ENCODE peak calls at places on chromosomes 12 and 14, in six cellular contexts. P, Q, X, M, J and O are unnamed samples.

GRCh38 chr12:93569656-93570551 is 2.6 kb upstream of the SOCS2 start:
- DNase-seq in P (peak), Q (peak), X (peak), M (peak), J (peak), O (peak)

GRCh38 chr14:70448633-70449032 is 3.3 kb upstream of the ADAM21 start:
- DNase-seq in P (no peak), Q (peak), X (no peak), M (no peak), J (no peak), O (no peak)

GRCh38 chr12:12086975-12087692 is 16.4 kb downstream of the BCL2L14 start:
- DNase-seq in P (no peak), Q (no peak), X (no peak), M (no peak), J (no peak), O (peak)

GRCh38 chr12:49092086-49092815 is 2.4 kb downstream of the DHH start:
- DNase-seq in P (peak), Q (peak), X (peak), M (peak), J (peak), O (peak)

GRCh38 chr12:80170915-80171314 is 71.6 kb downstream of the OTOGL start:
- DNase-seq in P (no peak), Q (no peak), X (no peak), M (no peak), J (no peak), O (no peak)

GRCh38 chr12:48932878-48933277 is 7.6 kb upstream of the FKBP11 start:
- DNase-seq in P (no peak), Q (no peak), X (no peak), M (no peak), J (no peak), O (no peak)

GRCh38 chr12:129641916-129642315 is 261.9 kb downstream of the TMEM132D start:
- DNase-seq in P (no peak), Q (no peak), X (no peak), M (no peak), J (peak), O (no peak)

GRCh38 chr12:93824514-93825500 is 147.6 kb downstream of the CRADD start:
- DNase-seq in P (no peak), Q (peak), X (no peak), M (no peak), J (peak), O (no peak)

GRCh38 chr14:67474366-67474765 is 14.2 kb downstream of the TMEM229B start:
- DNase-seq in P (no peak), Q (no peak), X (no peak), M (no peak), J (no peak), O (no peak)

GRCh38 chr12:8827551-8828347 is 5.3 kb downstream of the A2ML1 start:
- DNase-seq in P (no peak), Q (no peak), X (no peak), M (no peak), J (no peak), O (no peak)

GRCh38 chr14:60757617-60758016 is 23.1 kb downstream of the MNAT1 start:
- DNase-seq in P (no peak), Q (peak), X (peak), M (no peak), J (no peak), O (no peak)

GRCh38 chr14:98501836-98502235 is 770.2 kb downstream of the BCL11B start:
- DNase-seq in P (no peak), Q (no peak), X (no peak), M (no peak), J (peak), O (no peak)

GRCh38 chr14:23910081-23910875 is 43.3 kb upstream of the DHRS4 start:
- DNase-seq in P (no peak), Q (peak), X (peak), M (peak), J (peak), O (peak)

GRCh38 chr12:109727039-109727723 is 13.6 kb downstream of the FAM222A start:
- DNase-seq in P (no peak), Q (no peak), X (no peak), M (no peak), J (no peak), O (peak)

GRCh38 chr14:24699052-24699451 is 65.1 kb upstream of the GZMB start:
- DNase-seq in P (no peak), Q (no peak), X (peak), M (peak), J (no peak), O (no peak)

GRCh38 chr12:114673169-114673833 is 10.7 kb downstream of the TBX3 start:
- DNase-seq in P (no peak), Q (peak), X (no peak), M (no peak), J (no peak), O (peak)

GRCh38 chr14:105059035-105059916 is 6.0 kb downstream of the GPR132 start:
- DNase-seq in P (peak), Q (no peak), X (no peak), M (no peak), J (no peak), O (no peak)

GRCh38 chr14:68215628-68216027 is 396.0 kb downstream of the RAD51B start:
- DNase-seq in P (no peak), Q (no peak), X (peak), M (peak), J (no peak), O (no peak)

GRCh38 chr12:111995782-111996480 is 17.0 kb downstream of the TMEM116 start:
- DNase-seq in P (no peak), Q (no peak), X (no peak), M (no peak), J (no peak), O (no peak)

GRCh38 chr14:95786566-95786965 is 72.6 kb upstream of the TCL1A start:
- DNase-seq in P (no peak), Q (no peak), X (no peak), M (no peak), J (no peak), O (no peak)

GRCh38 chr14:74974364-74975058 is 19.1 kb upstream of the PGF start:
- DNase-seq in P (no peak), Q (no peak), X (no peak), M (no peak), J (no peak), O (no peak)

GRCh38 chr12:93442411-93443340 is 929 bp upstream of the UBE2N start:
- DNase-seq in P (no peak), Q (peak), X (peak), M (no peak), J (peak), O (no peak)

GRCh38 chr12:54983536-54984102 is 943 bp downstream of the TESPA1 start:
- DNase-seq in P (no peak), Q (no peak), X (no peak), M (no peak), J (no peak), O (no peak)

GRCh38 chr12:128795530-128796361 is 28.0 kb downstream of the SLC15A4 start:
- DNase-seq in P (no peak), Q (no peak), X (no peak), M (peak), J (no peak), O (no peak)

GRCh38 chr12:52798671-52799497 is 3.0 kb upstream of the KRT3 start:
- DNase-seq in P (no peak), Q (peak), X (no peak), M (no peak), J (peak), O (no peak)

GRCh38 chr14:98949506-98950135 is 322.4 kb downstream of the BCL11B start:
- DNase-seq in P (no peak), Q (no peak), X (no peak), M (no peak), J (no peak), O (peak)

GRCh38 chr14:105980224-105980623 is 453.8 kb downstream of the TMEM121 start:
- DNase-seq in P (no peak), Q (no peak), X (no peak), M (no peak), J (peak), O (no peak)

GRCh38 chr14:67491741-67492504 is 3.4 kb upstream of the TMEM229B start:
- DNase-seq in P (no peak), Q (no peak), X (no peak), M (no peak), J (no peak), O (no peak)

GRCh38 chr14:71070169-71070568 is 162.9 kb downstream of the PCNX1 start:
- DNase-seq in P (no peak), Q (peak), X (no peak), M (no peak), J (no peak), O (no peak)

GRCh38 chr14:77457115-77457521 is 283 bp downstream of the VIPAS39 start:
- DNase-seq in P (no peak), Q (no peak), X (no peak), M (peak), J (no peak), O (no peak)

GRCh38 chr12:12776261-12776660 is 9.2 kb upstream of the APOLD1 start:
- DNase-seq in P (no peak), Q (no peak), X (no peak), M (no peak), J (peak), O (peak)

GRCh38 chr14:35032562-35032961 is 13.5 kb upstream of the FAM177A1 start:
- DNase-seq in P (no peak), Q (no peak), X (no peak), M (no peak), J (no peak), O (no peak)

GRCh38 chr12:27213304-27213703 is 30.8 kb upstream of the STK38L start:
- DNase-seq in P (no peak), Q (no peak), X (no peak), M (no peak), J (no peak), O (peak)

GRCh38 chr12:26810330-26810729 is 22.7 kb downstream of the ITPR2 start:
- DNase-seq in P (no peak), Q (peak), X (no peak), M (no peak), J (no peak), O (no peak)

GRCh38 chr14:80634106-80634758 is 307.3 kb downstream of the CEP128 start:
- DNase-seq in P (no peak), Q (peak), X (no peak), M (no peak), J (no peak), O (no peak)

GRCh38 chr12:59446156-59446555 is 149.7 kb upstream of the SLC16A7 start:
- DNase-seq in P (no peak), Q (no peak), X (no peak), M (no peak), J (no peak), O (no peak)

GRCh38 chr12:1870086-1870485 is 48.4 kb downstream of the CACNA2D4 start:
- DNase-seq in P (no peak), Q (no peak), X (no peak), M (no peak), J (no peak), O (no peak)